ENCODE peak calls at places on chromosomes 16 and 17, in ten cellular contexts. W is Calu3, N is endothelial cell, E is psoas muscle, R is uterus, P is cardiac muscle cell, K is GM23338, M is thoracic aorta, I is MCF 10A, L is heart left ventricle. U is an unnamed sample.
A peak's percentile ranks its signal among the peaks of the same experiment; 100 is the strongest.

GRCh38 chr16:13178318-13178717 is 276.9 kb downstream of the SHISA9 start:
- DNase-seq in W (no peak), P (no peak), E (no peak), L (no peak), M (no peak), R (no peak), N (no peak), I (no peak), K (no peak), U (no peak)

GRCh38 chr17:79422236-79422635 is 188.6 kb downstream of the RBFOX3 start:
- DNase-seq in K (no peak), E (no peak), N (no peak), M (no peak), R (no peak), L (no peak), W (no peak), P (no peak), I (no peak), U (no peak)

GRCh38 chr17:20225162-20226115 is 216.3 kb downstream of the SPECC1 start:
- DNase-seq in P (no peak), M (no peak), N (no peak), K (peak; percentile 41), E (no peak), R (no peak), W (no peak), L (no peak), I (peak; percentile 13), U (no peak)

GRCh38 chr16:80693553-80693952 is 110.8 kb downstream of the CDYL2 start:
- DNase-seq in I (no peak), W (no peak), L (no peak), N (no peak), K (no peak), P (no peak), E (no peak), R (no peak), M (no peak), U (no peak)

GRCh38 chr16:84687715-84688114 is 12.1 kb upstream of the USP10 start:
- DNase-seq in P (no peak), R (no peak), N (no peak), I (peak; percentile 27), E (no peak), K (no peak), M (no peak), L (no peak), W (no peak), U (no peak)

GRCh38 chr16:86854895-86855294 is 276.5 kb downstream of the FOXL1 start:
- DNase-seq in I (peak; percentile 20), L (no peak), R (no peak), P (no peak), W (no peak), E (no peak), M (no peak), N (no peak), K (no peak), U (no peak)

GRCh38 chr17:3911271-3912053 is 4.8 kb downstream of the P2RX1 start:
- DNase-seq in I (no peak), R (no peak), N (no peak), L (peak; percentile 52), P (no peak), W (no peak), M (no peak), K (peak; percentile 55), E (no peak), U (no peak)

GRCh38 chr17:34146440-34147043 is 108.5 kb upstream of the CCL2 start:
- DNase-seq in K (peak; percentile 88), N (peak; percentile 77), E (no peak), P (peak; percentile 52), I (peak; percentile 0), W (peak; percentile 85), L (peak; percentile 25), R (no peak), M (no peak), U (peak; percentile 58)

GRCh38 chr17:77441130-77441920 is 300.6 kb downstream of the SEC14L1 start:
- DNase-seq in W (no peak), I (no peak), M (no peak), L (peak; percentile 29), K (no peak), R (no peak), N (no peak), E (no peak), P (no peak), U (no peak)

GRCh38 chr17:78548725-78549124 is 28.5 kb downstream of the DNAH17 start:
- DNase-seq in M (no peak), K (no peak), R (no peak), W (no peak), N (no peak), I (no peak), P (no peak), L (no peak), E (no peak), U (no peak)

GRCh38 chr17:72788950-72789585 is 303.4 kb downstream of the SLC39A11 start:
- DNase-seq in E (no peak), K (peak; percentile 12), M (no peak), W (no peak), I (peak; percentile 11), L (no peak), N (no peak), R (no peak), P (no peak), U (no peak)

GRCh38 chr16:80751167-80751566 is 53.2 kb downstream of the CDYL2 start:
- DNase-seq in W (no peak), R (no peak), N (no peak), P (no peak), L (no peak), I (peak; percentile 53), M (no peak), E (no peak), K (peak; percentile 25), U (no peak)

GRCh38 chr17:41777157-41777578 is 9.3 kb downstream of the JUP start:
- DNase-seq in R (no peak), P (peak; percentile 25), L (peak; percentile 82), M (no peak), K (peak; percentile 54), N (no peak), W (peak; percentile 67), E (peak; percentile 85), I (no peak), U (peak; percentile 56)
- TF ChIP-seq CTCF in R (peak; percentile 23), P (peak; percentile 35), L (peak; percentile 54), M (peak; percentile 41), K (no peak), N (no peak), W (no peak), E (peak; percentile 37), I (no peak), U (no peak)

DNA sequence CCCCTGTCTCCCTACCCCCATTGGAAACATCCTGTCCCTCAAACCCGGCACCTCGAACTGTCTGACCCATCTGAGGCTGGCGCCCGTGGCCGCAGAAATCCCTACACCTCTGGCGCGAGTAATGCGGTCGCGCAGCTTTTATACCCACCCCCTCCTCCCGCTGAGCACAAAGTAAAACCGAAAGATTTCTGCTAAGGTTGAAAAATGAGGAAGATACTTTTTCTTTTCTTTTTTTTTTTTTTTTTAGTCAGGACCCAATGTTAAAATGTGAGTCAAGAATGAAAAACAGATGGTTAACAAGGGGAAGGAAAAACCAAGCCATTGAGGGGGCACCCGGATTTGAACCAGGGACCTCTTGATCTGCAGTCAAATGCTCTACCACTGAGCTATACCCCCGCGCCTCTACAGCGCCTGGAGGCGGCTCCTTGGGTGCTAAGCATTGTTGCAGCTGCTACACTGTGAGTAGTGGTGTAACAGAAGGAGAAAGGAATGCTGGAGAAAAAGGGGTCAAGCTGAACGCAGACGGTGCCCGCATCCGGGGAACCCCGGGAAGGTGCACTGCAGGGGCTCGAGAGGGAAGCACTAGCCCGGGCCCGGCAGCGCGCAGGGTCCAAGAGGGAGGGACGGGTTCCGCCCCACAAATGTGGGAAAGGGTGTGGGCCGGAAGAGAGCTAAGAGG is 751 bp upstream of the LASP1 start:
- DNase-seq in W (peak; percentile 100), K (peak; percentile 73), R (peak; percentile 95), M (peak; percentile 63), I (peak; percentile 87), L (peak; percentile 90), N (peak; percentile 91), P (peak; percentile 82), E (peak; percentile 93), U (peak; percentile 96)
- TF ChIP-seq CTCF in W (no peak), K (peak; percentile 56), R (peak; percentile 36), M (no peak), I (no peak), L (peak; percentile 22), N (no peak), P (peak; percentile 37), E (peak; percentile 10), U (no peak)

DNA sequence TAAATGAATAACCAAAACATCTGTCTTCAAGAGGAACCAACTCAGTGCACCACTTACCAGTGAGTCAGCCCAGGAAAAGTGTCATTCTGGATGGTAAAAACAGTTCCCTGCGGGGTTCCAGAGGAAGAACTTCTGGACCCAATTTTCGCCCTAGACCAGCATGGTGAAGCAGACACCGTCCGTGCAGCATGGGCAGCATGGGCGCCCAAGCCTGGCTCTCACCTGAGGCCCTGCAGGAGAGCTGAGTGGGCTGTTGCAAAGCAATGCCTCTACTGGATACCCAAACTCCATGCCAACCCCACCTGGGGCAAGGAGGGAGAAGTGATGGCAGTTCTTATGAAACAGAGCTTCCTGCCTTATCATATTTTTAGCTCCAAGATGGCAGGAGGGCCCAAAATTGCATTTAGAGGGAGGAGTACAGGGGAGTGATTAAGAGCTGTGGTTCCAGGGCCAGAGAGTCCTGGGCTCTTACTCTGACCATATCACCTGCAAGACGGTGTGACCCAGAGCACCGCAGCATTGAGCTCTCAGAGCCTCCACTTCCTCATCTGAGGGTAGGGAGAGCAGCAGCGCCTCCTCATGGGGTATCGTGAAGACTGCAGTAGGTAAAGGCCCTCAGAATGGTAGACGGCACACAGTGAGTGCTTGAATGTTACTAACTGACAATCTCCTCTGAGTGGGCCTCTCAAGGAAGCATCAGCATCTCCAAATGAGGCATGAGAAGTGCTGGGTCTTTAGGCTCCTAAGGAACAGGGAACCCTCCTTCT is 16.6 kb upstream of the INPP5K start:
- DNase-seq in W (no peak), P (peak; percentile 22), L (no peak), M (no peak), K (peak; percentile 81), I (peak; percentile 15), E (peak; percentile 64), R (no peak), N (peak; percentile 43), U (no peak)
- TF ChIP-seq CTCF in W (no peak), P (peak; percentile 23), L (peak; percentile 46), M (no peak), K (peak; percentile 90), I (peak; percentile 17), E (peak; percentile 40), R (no peak), N (peak; percentile 20), U (no peak)

DNA sequence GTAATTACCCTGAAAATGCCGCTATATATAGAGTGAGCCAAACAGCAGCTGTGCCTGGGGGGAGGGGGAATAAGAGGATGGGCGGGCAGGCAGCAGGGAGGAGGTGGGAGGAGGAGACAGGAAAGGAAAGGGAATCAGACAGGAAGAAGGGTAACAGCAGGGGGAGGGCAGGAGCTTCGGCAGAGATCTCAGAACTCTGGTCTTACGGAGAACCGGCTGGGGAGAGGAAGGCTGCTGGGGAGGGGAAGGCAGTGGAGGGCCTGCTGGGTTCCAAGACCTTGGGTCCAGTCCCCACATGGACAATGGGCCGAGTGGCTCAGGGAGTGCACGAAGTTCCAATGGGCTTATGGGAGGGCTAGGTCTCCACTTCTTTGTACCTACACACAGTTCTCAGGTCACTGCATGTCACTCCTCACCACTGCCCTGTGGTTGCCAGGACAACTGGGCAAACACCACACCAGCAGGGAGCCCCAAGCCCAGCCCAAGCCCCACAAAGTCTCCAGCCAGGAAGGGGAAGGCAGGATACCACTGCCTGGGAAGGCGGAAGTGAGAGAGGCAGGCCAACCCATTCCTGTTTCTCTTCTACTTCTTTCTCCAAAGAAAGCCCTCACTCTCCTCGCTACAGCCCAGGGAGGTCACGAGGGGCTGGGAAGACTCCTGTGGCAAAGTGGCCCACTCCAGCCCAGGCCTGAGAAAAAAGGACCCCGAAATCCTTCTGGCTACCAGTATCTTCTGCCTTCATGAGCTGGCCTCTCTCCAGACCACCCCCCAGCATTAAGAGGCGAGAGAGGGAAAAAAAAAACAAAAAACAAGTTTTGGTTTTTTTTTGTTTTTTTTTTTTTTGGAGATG is 25.3 kb downstream of the G6PC3 start:
- DNase-seq in L (peak; percentile 86), P (peak; percentile 89), K (peak; percentile 96), W (peak; percentile 71), R (peak; percentile 76), I (peak; percentile 59), N (peak; percentile 84), M (no peak), E (peak; percentile 82), U (peak; percentile 75)
- TF ChIP-seq CTCF in L (no peak), P (peak; percentile 22), K (peak; percentile 39), W (no peak), R (no peak), I (no peak), N (no peak), M (no peak), E (no peak), U (no peak)

U was measured in nephron progenitor cell.